ENCODE peak calls at places on chromosomes 12 and 14, in six cellular contexts. I is H1, J is SK-N-SH, B is K562, O is GM12878, U is HepG2. A is an unnamed sample.

GRCh38 chr14:75700295-75700694 is 39.2 kb downstream of the TTLL5 start:
- DNase-seq in O (no peak), B (no peak), I (no peak), U (no peak), J (no peak), A (no peak)

GRCh38 chr12:71312767-71313375 is 126.7 kb upstream of the LGR5 start:
- DNase-seq in U (no peak), B (no peak), J (no peak), I (no peak), O (no peak), A (no peak)

GRCh38 chr12:100141666-100141997 is 1.0 kb downstream of the BLTP3B start:
- DNase-seq in O (no peak), B (no peak), J (no peak), U (no peak), I (no peak), A (peak)

GRCh38 chr12:64265839-64266238 is 43.7 kb upstream of the KICS2 start:
- DNase-seq in J (no peak), O (no peak), I (no peak), U (no peak), B (no peak), A (no peak)

GRCh38 chr12:22039361-22039760 is 6.7 kb upstream of the CMAS start:
- DNase-seq in B (no peak), U (no peak), I (no peak), J (no peak), O (no peak), A (no peak)

GRCh38 chr14:87678624-87679023 is 314.4 kb downstream of the GALC start:
- DNase-seq in J (no peak), B (no peak), O (no peak), U (no peak), I (no peak), A (no peak)

GRCh38 chr12:20492251-20492728 is 124.0 kb downstream of the PDE3A start:
- DNase-seq in U (no peak), O (peak), I (no peak), B (no peak), J (no peak), A (peak)

GRCh38 chr12:47825239-47825639 is 5.5 kb upstream of the HDAC7 start:
- DNase-seq in B (no peak), O (no peak), J (no peak), I (no peak), U (no peak), A (no peak)

GRCh38 chr12:131082795-131083194 is 129.1 kb downstream of the ADGRD1 start:
- DNase-seq in J (no peak), U (no peak), I (no peak), B (no peak), O (no peak), A (no peak)

GRCh38 chr12:113667095-113667494 is 195.4 kb upstream of the LHX5 start:
- DNase-seq in J (no peak), U (no peak), O (no peak), B (no peak), I (no peak), A (no peak)

GRCh38 chr14:77208266-77208978 is 26.8 kb downstream of the TMEM63C start:
- DNase-seq in U (peak), O (no peak), I (peak), J (peak), B (peak), A (peak)

GRCh38 chr12:42238240-42239140 is at the start of gene YAF2:
- DNase-seq in J (peak), I (peak), B (peak), O (peak), U (peak), A (peak)

GRCh38 chr12:59646636-59647035 is 50.8 kb downstream of the SLC16A7 start:
- DNase-seq in J (no peak), O (no peak), I (no peak), U (no peak), B (no peak), A (no peak)

GRCh38 chr12:68319988-68320623 is 12.1 kb downstream of the MDM1 start:
- DNase-seq in I (no peak), U (no peak), B (peak), O (no peak), J (no peak), A (no peak)

GRCh38 chr12:71219224-71219623 is 61.4 kb upstream of the TSPAN8 start:
- DNase-seq in U (no peak), B (no peak), J (no peak), O (no peak), I (no peak), A (no peak)

GRCh38 chr12:15494329-15495046 is 172.2 kb downstream of the PTPRO start:
- DNase-seq in B (no peak), O (peak), J (no peak), U (no peak), I (no peak), A (no peak)

GRCh38 chr12:28750946-28751714 is 397.9 kb upstream of the FAR2 start:
- DNase-seq in I (no peak), B (no peak), J (no peak), U (no peak), O (no peak), A (no peak)

GRCh38 chr14:95895720-95896119 is 19.1 kb downstream of the TUNAR start:
- DNase-seq in B (peak), J (peak), I (peak), O (no peak), U (peak), A (no peak)

GRCh38 chr12:43551971-43552559 is at the start of gene ADAMTS20:
- DNase-seq in U (no peak), I (peak), O (no peak), B (peak), J (peak), A (no peak)

GRCh38 chr14:105647784-105648608 is 121.6 kb downstream of the TMEM121 start:
- DNase-seq in B (no peak), I (no peak), O (no peak), U (no peak), J (no peak), A (no peak)

GRCh38 chr14:102940729-102941362 is 18.4 kb downstream of the AMN start:
- DNase-seq in U (no peak), J (no peak), I (no peak), O (no peak), B (no peak), A (no peak)

GRCh38 chr12:42372154-42372791 is 46.3 kb downstream of the PPHLN1 start:
- DNase-seq in I (no peak), J (peak), O (peak), U (peak), B (peak), A (peak)

GRCh38 chr12:29396774-29397173 is 15.8 kb upstream of the ERGIC2 start:
- DNase-seq in O (no peak), J (no peak), I (no peak), U (no peak), B (no peak), A (no peak)

GRCh38 chr12:127657036-127657435 is 609.9 kb upstream of the TMEM132C start:
- DNase-seq in U (no peak), O (no peak), J (no peak), I (no peak), B (no peak), A (no peak)

GRCh38 chr12:62715086-62715786 is 219.7 kb downstream of the PPM1H start:
- DNase-seq in B (no peak), O (no peak), I (no peak), J (no peak), U (no peak), A (no peak)

GRCh38 chr14:22650960-22651521 is 6.9 kb upstream of the OR6J1 start:
- DNase-seq in B (no peak), I (no peak), O (peak), J (no peak), U (no peak), A (peak)

GRCh38 chr12:31005944-31006361 is 67.7 kb upstream of the DDX11 start:
- DNase-seq in J (peak), O (no peak), I (no peak), U (no peak), B (no peak), A (no peak)

GRCh38 chr14:67734675-67735074 is 33.0 kb downstream of the RDH12 start:
- DNase-seq in B (no peak), J (no peak), I (no peak), O (no peak), U (no peak), A (no peak)

GRCh38 chr12:40726366-40726765 is 34.1 kb downstream of the CNTN1 start:
- DNase-seq in O (no peak), J (no peak), B (no peak), U (no peak), I (no peak), A (no peak)

GRCh38 chr12:128771681-128772080 is 52.1 kb downstream of the SLC15A4 start:
- DNase-seq in I (no peak), U (peak), O (no peak), B (no peak), J (no peak), A (peak)

GRCh38 chr12:29796823-29797263 is 13.1 kb upstream of the TMTC1 start:
- DNase-seq in B (no peak), O (no peak), J (no peak), U (no peak), I (no peak), A (no peak)

GRCh38 chr14:45249847-45250575 is 3.0 kb downstream of the MIS18BP1 start:
- DNase-seq in B (no peak), I (no peak), J (no peak), U (peak), O (no peak), A (no peak)

GRCh38 chr14:105294142-105294597 is 6.6 kb downstream of the BRF1 start:
- DNase-seq in O (no peak), B (no peak), I (no peak), J (peak), U (no peak), A (peak)

GRCh38 chr12:23337213-23337612 is 612.3 kb downstream of the SOX5 start:
- DNase-seq in U (no peak), I (no peak), B (no peak), O (no peak), J (no peak), A (no peak)

GRCh38 chr14:105475916-105476845 is 1.6 kb downstream of the CRIP2 start:
- DNase-seq in O (no peak), B (no peak), U (peak), J (peak), I (no peak), A (no peak)

GRCh38 chr12:51593539-51593938 is 2.5 kb downstream of the SCN8A start:
- DNase-seq in U (peak), O (no peak), J (no peak), B (no peak), I (no peak), A (no peak)

GRCh38 chr12:106839343-106839742 is 64.9 kb downstream of the RIC8B start:
- DNase-seq in B (no peak), U (no peak), I (no peak), O (no peak), J (no peak), A (no peak)

GRCh38 chr12:65637150-65637549 is 187.1 kb upstream of the HMGA2 start:
- DNase-seq in U (no peak), B (no peak), I (no peak), O (no peak), J (no peak), A (no peak)

GRCh38 chr12:74552201-74552600 is 14.6 kb downstream of the ATXN7L3B start:
- DNase-seq in J (no peak), I (no peak), B (peak), O (no peak), U (no peak), A (no peak)

GRCh38 chr14:66395300-66395699 is 90.9 kb upstream of the CCDC196 start:
- DNase-seq in I (no peak), U (no peak), J (no peak), B (no peak), O (no peak), A (no peak)

GRCh38 chr12:55716582-55717396 is 943 bp downstream of the BLOC1S1 start:
- DNase-seq in J (no peak), U (no peak), O (no peak), I (no peak), B (peak), A (no peak)

GRCh38 chr12:55717397-55718007 is 1.7 kb downstream of the BLOC1S1 start:
- DNase-seq in U (no peak), B (peak), I (no peak), J (no peak), O (no peak), A (no peak)

GRCh38 chr12:55718650-55719275 is 1.4 kb upstream of the RDH5 start:
- DNase-seq in B (no peak), I (no peak), J (no peak), O (no peak), U (no peak), A (no peak)

GRCh38 chr12:55719371-55719770 is 822 bp upstream of the RDH5 start:
- DNase-seq in J (no peak), U (no peak), O (no peak), B (no peak), I (no peak), A (no peak)

DNA sequence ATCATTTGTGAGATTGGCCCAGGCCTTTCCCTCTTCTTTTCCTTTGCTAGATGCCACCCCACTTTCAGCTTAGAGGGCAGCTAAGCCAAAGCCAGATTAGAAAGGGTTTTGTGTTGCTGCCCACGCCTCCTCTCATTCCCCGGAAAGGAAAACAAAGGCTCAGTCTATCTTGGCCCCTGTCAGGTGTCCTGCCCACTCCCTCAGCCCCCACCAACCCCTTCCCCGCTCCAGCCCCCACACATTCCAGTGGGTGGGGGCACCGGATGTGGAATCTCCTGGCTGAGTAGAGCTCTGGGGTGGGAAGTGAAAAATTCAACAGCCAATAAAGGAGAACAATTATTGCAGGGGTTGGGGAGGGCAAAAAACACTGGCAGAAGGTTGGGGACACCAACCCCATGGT is 2.2 kb upstream of the RDH5 start:
- DNase-seq in J (no peak), I (no peak), U (no peak), B (no peak), O (no peak), A (no peak)
- TF ChIP-seq GABPA in J (no peak), I (no peak), U (no peak), B (no peak), O (no peak), A (no peak)

DNA sequence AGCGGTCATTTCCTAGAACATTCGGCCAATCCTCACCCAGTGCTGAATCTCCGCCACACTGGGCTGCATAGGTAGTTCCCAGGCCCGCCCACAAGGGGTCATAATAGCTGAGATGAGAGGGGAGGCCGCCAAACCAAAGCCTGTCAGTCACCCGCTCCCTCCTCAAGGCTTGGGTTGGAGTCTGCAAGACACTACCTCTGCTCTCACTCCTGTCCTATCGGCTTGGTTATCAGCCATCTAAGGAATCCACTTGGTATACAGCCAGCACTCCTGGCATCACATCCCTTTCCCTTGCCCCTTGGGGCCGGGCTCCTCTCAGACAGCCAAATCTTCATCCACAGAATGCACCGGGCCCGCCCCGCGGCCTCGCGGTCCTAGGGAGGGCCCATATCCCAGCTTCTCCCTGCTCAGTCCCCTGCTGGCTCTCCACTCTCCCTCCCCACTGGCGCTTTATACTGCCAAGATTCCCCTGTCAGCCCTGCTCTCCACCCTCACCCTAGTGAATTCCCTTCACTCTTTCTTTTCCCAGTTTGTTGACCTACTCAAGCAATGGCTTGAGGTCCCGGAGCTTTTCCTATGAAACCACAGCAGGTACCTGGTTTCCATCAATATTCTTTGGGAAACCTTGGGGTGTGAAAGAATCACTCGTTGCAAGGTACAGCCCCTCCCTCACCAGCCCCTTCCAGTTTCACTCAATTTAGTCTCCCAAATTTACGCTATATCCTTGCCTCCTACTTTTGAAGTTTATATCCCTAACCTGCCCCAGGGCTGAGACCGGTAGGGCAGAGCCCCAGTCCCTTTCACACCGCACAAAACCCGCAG is 1.5 kb downstream of the IFFO1 start:
- DNase-seq in J (peak), I (peak), O (no peak), B (peak), U (peak), A (peak)
- TF ChIP-seq POLR2AphosphoS5 in J (no peak), I (no peak), O (no peak), B (no peak), U (no peak), A (no peak)

GRCh38 chr14:68896132-68896531 is 83.0 kb downstream of the ACTN1 start:
- DNase-seq in O (no peak), J (no peak), B (no peak), I (no peak), U (no peak), A (no peak)
- TF ChIP-seq CTCF in O (peak), J (peak), B (peak), I (peak), U (peak), A (no peak)

GRCh38 chr14:91098591-91098990 is 15.3 kb upstream of the DGLUCY start:
- DNase-seq in B (no peak), I (no peak), J (no peak), U (no peak), O (no peak), A (no peak)
- TF ChIP-seq GABPA in B (no peak), I (no peak), J (no peak), U (no peak), O (no peak), A (no peak)